ENCODE peak calls at places on chromosomes 16 and 17, in ten cellular contexts. C, O, P, R, G, X, M, F, U and T are unnamed samples.

GRCh38 chr16:71927787-71928186 is 32.5 kb downstream of the IST1 start:
- ATAC-seq in C (no peak), O (no peak), P (peak), R (peak), G (peak), X (peak), M (peak), F (peak), U (no peak), T (peak)

GRCh38 chr17:283911-284675 is 68.5 kb downstream of the RPH3AL start:
- ATAC-seq in C (no peak), O (peak), P (no peak), R (no peak), G (no peak), X (no peak), M (no peak), F (peak), U (no peak), T (no peak)

GRCh38 chr17:65537845-65538678 is 23.4 kb downstream of the AXIN2 start:
- ATAC-seq in C (no peak), O (peak), P (no peak), R (no peak), G (no peak), X (no peak), M (no peak), F (peak), U (no peak), T (no peak)

GRCh38 chr16:3695610-3696369 is 21.5 kb downstream of the TRAP1 start:
- ATAC-seq in C (no peak), O (no peak), P (peak), R (peak), G (peak), X (no peak), M (no peak), F (peak), U (no peak), T (no peak)

GRCh38 chr16:22232277-22233049 is 26.4 kb downstream of the EEF2K start:
- ATAC-seq in C (peak), O (peak), P (peak), R (peak), G (peak), X (peak), M (peak), F (peak), U (peak), T (no peak)

GRCh38 chr16:28555593-28555992 is 1.9 kb downstream of the SGF29 start:
- ATAC-seq in C (peak), O (no peak), P (no peak), R (no peak), G (no peak), X (no peak), M (no peak), F (no peak), U (no peak), T (no peak)

GRCh38 chr17:49117581-49118230 is 14.9 kb upstream of the B4GALNT2 start:
- ATAC-seq in C (no peak), O (no peak), P (no peak), R (no peak), G (no peak), X (no peak), M (no peak), F (no peak), U (peak), T (no peak)

GRCh38 chr16:31868164-31868563 is 5.4 kb upstream of the ZNF267 start:
- ATAC-seq in C (no peak), O (no peak), P (no peak), R (no peak), G (no peak), X (peak), M (peak), F (no peak), U (no peak), T (no peak)

GRCh38 chr16:24844101-24845030 is 1.4 kb upstream of the SLC5A11 start:
- ATAC-seq in C (no peak), O (no peak), P (no peak), R (no peak), G (no peak), X (no peak), M (peak), F (no peak), U (peak), T (no peak)

GRCh38 chr17:68378202-68379149 is 78.8 kb downstream of the WIPI1 start:
- ATAC-seq in C (no peak), O (peak), P (peak), R (peak), G (peak), X (peak), M (peak), F (peak), U (peak), T (peak)

GRCh38 chr16:70512456-70512855 is 10.9 kb downstream of the COG4 start:
- ATAC-seq in C (no peak), O (no peak), P (no peak), R (no peak), G (no peak), X (peak), M (no peak), F (no peak), U (peak), T (no peak)

GRCh38 chr17:35766903-35767510 is 6.3 kb downstream of the C17orf50 start:
- ATAC-seq in C (no peak), O (no peak), P (peak), R (peak), G (no peak), X (peak), M (no peak), F (peak), U (no peak), T (no peak)

GRCh38 chr17:1890758-1891450 is 61.1 kb downstream of the RPA1 start:
- ATAC-seq in C (peak), O (no peak), P (no peak), R (no peak), G (no peak), X (no peak), M (no peak), F (no peak), U (no peak), T (no peak)

GRCh38 chr17:73705594-73705993 is 61.3 kb upstream of the SDK2 start:
- ATAC-seq in C (no peak), O (no peak), P (no peak), R (no peak), G (no peak), X (no peak), M (no peak), F (peak), U (peak), T (no peak)

GRCh38 chr17:30244853-30245385 is 9.4 kb upstream of the SLC6A4 start:
- ATAC-seq in C (no peak), O (no peak), P (no peak), R (no peak), G (no peak), X (peak), M (no peak), F (no peak), U (peak), T (no peak)

GRCh38 chr16:47731252-47731651 is 270.1 kb downstream of the PHKB start:
- ATAC-seq in C (no peak), O (no peak), P (no peak), R (no peak), G (no peak), X (no peak), M (no peak), F (no peak), U (no peak), T (no peak)

GRCh38 chr17:27489045-27489715 is 32.9 kb downstream of the KSR1 start:
- ATAC-seq in C (no peak), O (peak), P (peak), R (peak), G (peak), X (peak), M (peak), F (peak), U (no peak), T (peak)

GRCh38 chr17:358491-359133 is 6.0 kb upstream of the RPH3AL start:
- ATAC-seq in C (no peak), O (no peak), P (no peak), R (no peak), G (no peak), X (no peak), M (no peak), F (no peak), U (no peak), T (no peak)

GRCh38 chr17:59154335-59154720 is 658 bp downstream of the SKA2 start:
- ATAC-seq in C (no peak), O (no peak), P (peak), R (peak), G (no peak), X (peak), M (peak), F (no peak), U (peak), T (no peak)

GRCh38 chr16:16041196-16041892 is 91.9 kb downstream of the ABCC1 start:
- ATAC-seq in C (no peak), O (no peak), P (no peak), R (no peak), G (no peak), X (no peak), M (no peak), F (no peak), U (no peak), T (no peak)